ENCODE peak calls at places on chromosomes 1 and 21, in nine cellular contexts. L is pancreas, K is neural progenitor cell, O is cardiac muscle cell, V is K562, M is stomach, Q is ovary, X is glutamatergic neuron, F is MM.1S. H is an unnamed sample.

GRCh38 chr21:38646213-38646837 is 148.0 kb upstream of the ERG start:
- DNase-seq in L (no peak), K (no peak), O (no peak), V (no peak), M (no peak), Q (no peak), X (no peak), F (no peak), H (no peak)

GRCh38 chr21:42760977-42761751 is 107.7 kb downstream of the PDE9A start:
- DNase-seq in L (no peak), K (no peak), O (no peak), V (no peak), M (no peak), Q (no peak), X (peak), F (no peak), H (no peak)

GRCh38 chr1:157095091-157095490 is 4.5 kb downstream of the ETV3L start:
- DNase-seq in L (no peak), K (no peak), O (no peak), V (no peak), M (no peak), Q (no peak), X (no peak), F (no peak), H (no peak)

GRCh38 chr1:233597489-233597901 is 16.4 kb upstream of the KCNK1 start:
- DNase-seq in L (no peak), K (no peak), O (no peak), V (no peak), M (no peak), Q (no peak), X (no peak), F (no peak), H (no peak)

GRCh38 chr1:3000214-3000613 is 21.1 kb upstream of the ACTRT2 start:
- DNase-seq in L (no peak), K (no peak), O (no peak), V (no peak), M (no peak), Q (no peak), X (no peak), F (no peak), H (no peak)

GRCh38 chr1:94396356-94396755 is 21.8 kb upstream of the ABCD3 start:
- DNase-seq in L (no peak), K (peak), O (peak), V (peak), M (no peak), Q (no peak), X (peak), F (no peak), H (no peak)

GRCh38 chr1:191575180-191575579 is 583.1 kb upstream of the RGS18 start:
- DNase-seq in L (no peak), K (no peak), O (no peak), V (no peak), M (no peak), Q (no peak), X (no peak), F (no peak), H (no peak)

GRCh38 chr1:61370908-61371279 is 288.5 kb downstream of the NFIA start:
- DNase-seq in L (no peak), K (no peak), O (no peak), V (no peak), M (no peak), Q (no peak), X (no peak), F (no peak), H (no peak)

GRCh38 chr1:204859885-204860284 is 10.8 kb upstream of the NFASC start:
- DNase-seq in L (no peak), K (no peak), O (no peak), V (peak), M (no peak), Q (no peak), X (no peak), F (no peak), H (no peak)

GRCh38 chr1:203228670-203229069 is 803 bp downstream of the CHIT1 start:
- DNase-seq in L (no peak), K (no peak), O (no peak), V (no peak), M (no peak), Q (no peak), X (no peak), F (peak), H (no peak)

GRCh38 chr1:4653796-4654715 is at the start of gene AJAP1:
- DNase-seq in L (no peak), K (peak), O (no peak), V (no peak), M (no peak), Q (peak), X (peak), F (no peak), H (no peak)

GRCh38 chr1:4657244-4657789 is 2.9 kb downstream of the AJAP1 start:
- DNase-seq in L (no peak), K (no peak), O (no peak), V (no peak), M (no peak), Q (no peak), X (no peak), F (no peak), H (no peak)

GRCh38 chr1:4654764-4655673 is 610 bp downstream of the AJAP1 start:
- DNase-seq in L (no peak), K (peak), O (peak), V (no peak), M (no peak), Q (peak), X (peak), F (no peak), H (peak)

GRCh38 chr1:4656533-4657140 is 2.2 kb downstream of the AJAP1 start:
- DNase-seq in L (no peak), K (no peak), O (no peak), V (no peak), M (no peak), Q (peak), X (no peak), F (no peak), H (peak)

DNA sequence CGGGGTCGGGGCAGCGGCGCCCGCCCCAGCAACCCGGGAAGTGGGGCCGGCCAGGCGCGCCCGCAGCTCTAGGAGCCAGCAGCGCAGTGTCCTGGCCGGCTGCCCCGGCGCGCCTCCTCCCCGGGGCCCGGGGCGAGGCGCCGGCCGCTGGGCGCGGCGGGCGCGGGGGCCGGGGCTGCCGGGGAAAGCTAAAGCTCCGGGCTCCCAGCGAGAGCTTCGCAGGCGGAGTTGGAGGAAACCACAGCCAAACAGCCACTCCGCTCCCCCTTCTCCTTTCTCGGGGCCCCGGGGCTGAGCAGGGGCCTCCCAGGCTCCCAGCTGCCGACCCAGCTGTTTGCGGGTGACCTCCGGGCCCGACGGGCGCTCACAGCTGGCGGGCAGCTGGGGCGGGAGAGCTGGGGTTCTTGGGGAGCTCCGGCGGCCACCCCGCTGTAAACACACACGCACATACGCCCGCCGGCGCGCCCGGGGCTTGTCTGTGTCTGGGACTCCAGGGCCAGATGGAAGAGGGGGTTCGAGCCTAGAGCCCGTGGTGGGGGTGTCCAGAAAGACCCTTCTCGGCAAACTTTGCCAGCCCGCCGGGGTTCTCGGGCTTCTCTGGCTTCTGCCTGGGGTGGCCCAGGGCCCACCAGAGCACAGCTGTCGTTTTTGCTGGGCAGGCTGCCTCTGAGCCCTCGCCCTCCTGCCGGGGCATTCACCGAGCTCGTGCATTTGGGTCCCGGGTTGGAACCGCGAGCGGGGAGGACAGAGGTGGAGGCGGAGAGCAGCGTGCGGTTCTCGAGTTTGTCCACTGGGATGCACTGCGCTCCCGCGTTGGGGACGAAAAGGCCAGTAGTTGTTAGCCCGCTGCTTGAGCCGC is 1.5 kb downstream of the AJAP1 start:
- DNase-seq in L (peak), K (peak), O (peak), V (peak), M (no peak), Q (peak), X (peak), F (no peak), H (peak)
- TF ChIP-seq CTCF in L (peak), K (peak), O (peak), V (peak), M (no peak), Q (peak), X (peak), F (peak), H (peak)

DNA sequence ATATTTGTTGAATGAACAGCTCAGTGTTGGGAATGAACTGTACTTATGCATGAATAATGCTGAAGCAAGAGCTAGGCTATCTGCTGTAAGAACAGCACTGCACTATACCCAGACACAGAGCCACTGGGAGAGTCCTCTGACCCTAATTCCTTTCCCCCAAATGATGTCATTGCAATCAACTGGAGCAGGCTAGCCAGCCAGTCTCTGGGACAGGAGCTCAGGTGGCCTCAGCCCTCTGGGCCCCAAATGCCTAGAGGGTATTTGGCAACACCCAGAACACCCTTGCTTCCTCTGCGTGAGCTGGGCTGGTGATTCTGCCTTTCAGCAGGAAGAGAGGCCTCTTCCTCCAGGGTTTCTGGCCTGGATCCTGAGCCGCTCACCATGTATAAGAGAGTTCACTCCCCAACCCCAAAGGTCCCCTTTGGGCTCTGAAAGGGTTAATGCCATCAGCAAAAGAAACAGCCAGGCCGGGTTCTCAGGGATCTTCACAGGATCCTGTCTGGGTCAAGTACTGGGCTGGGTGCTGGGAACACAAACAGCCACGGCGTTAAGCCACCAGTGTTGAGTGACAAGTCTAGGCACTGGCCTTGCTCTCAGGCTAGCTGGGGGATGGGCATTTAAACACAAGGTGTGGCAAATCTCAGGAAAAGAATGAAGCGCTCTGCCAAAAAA is 3.7 kb upstream of the PADI4 start:
- DNase-seq in L (no peak), K (no peak), O (peak), V (no peak), M (no peak), Q (no peak), X (peak), F (no peak), H (no peak)
- TF ChIP-seq CTCF in L (no peak), K (no peak), O (no peak), V (no peak), M (no peak), Q (no peak), X (no peak), F (no peak), H (no peak)

DNA sequence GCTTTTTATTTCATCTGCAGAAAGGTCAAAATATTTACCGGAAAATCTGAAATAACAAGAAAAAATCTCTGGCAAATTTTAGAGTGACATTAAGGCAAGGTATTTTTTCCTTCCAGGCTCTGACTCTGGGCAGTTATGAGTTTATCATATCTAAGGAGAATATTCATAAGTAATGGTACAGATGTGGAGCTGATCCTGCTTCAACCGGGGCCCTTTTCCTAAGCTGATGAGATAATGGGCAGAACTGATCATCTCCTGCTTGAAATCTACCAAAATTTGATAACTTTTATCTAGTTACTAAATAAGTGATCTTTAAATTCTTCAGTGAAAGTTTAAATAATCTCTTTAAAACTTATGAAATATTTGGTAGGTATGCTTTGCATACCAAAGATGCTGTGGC is 211.6 kb downstream of the COL11A1 start:
- DNase-seq in L (no peak), K (no peak), O (no peak), V (no peak), M (no peak), Q (no peak), X (no peak), F (no peak), H (no peak)
- TF ChIP-seq CTCF in L (no peak), K (no peak), O (no peak), V (no peak), M (no peak), Q (no peak), X (no peak), F (no peak), H (no peak)

DNA sequence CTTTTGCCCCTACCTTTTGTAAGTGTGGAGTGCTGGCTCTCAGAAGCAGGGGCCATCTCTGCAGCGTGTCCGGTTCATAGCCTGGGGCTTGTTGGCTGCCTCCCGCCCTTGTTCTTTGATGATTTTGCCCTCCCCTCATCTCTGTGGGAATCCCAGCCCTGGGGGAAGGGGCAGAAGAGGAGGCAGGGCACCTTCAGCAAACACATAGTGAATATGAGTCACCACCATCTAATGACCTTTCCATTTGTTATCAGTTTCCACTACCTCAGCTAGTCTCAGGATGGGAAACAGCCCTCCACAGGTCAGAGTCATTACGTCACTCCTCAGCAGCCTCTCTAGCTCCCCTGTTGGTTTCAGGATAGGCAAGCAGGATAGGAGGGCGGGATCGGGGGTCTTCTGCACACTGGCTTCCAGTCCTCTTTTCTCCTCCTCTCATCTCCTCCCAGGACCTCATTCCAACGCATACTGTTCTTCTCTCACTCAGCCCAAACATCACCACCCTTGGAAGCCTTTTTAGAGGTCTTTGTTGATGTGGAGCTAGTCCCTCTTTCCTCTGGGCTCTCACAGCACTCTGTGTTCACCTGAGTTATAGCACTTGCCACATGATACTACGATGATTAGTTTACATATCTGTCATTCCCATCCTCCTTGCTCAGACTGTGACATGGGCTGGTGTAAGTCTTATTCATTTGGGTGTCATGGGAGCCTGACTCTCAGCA is 15.8 kb downstream of the GADD45A start:
- DNase-seq in L (no peak), K (peak), O (peak), V (peak), M (no peak), Q (no peak), X (peak), F (no peak), H (no peak)
- TF ChIP-seq CTCF in L (no peak), K (peak), O (peak), V (peak), M (no peak), Q (no peak), X (no peak), F (no peak), H (peak)

GRCh38 chr1:19644422-19644760 is 280 bp downstream of the NBL1 start:
- DNase-seq in L (no peak), K (peak), O (peak), V (peak), M (no peak), Q (no peak), X (no peak), F (no peak), H (peak)

GRCh38 chr1:19640363-19641316 is 3.5 kb upstream of the NBL1 start:
- DNase-seq in L (peak), K (peak), O (no peak), V (no peak), M (peak), Q (no peak), X (no peak), F (no peak), H (no peak)

GRCh38 chr1:19644761-19645543 is 841 bp downstream of the NBL1 start:
- DNase-seq in L (no peak), K (peak), O (peak), V (peak), M (peak), Q (peak), X (peak), F (no peak), H (peak)

GRCh38 chr1:19643602-19644419 is at the start of gene NBL1:
- DNase-seq in L (peak), K (peak), O (peak), V (peak), M (peak), Q (peak), X (peak), F (no peak), H (peak)

GRCh38 chr1:19643113-19643512 is 998 bp upstream of the NBL1 start:
- DNase-seq in L (no peak), K (no peak), O (no peak), V (no peak), M (peak), Q (no peak), X (no peak), F (no peak), H (no peak)
- TF ChIP-seq CTCF in L (no peak), K (no peak), O (no peak), V (no peak), M (no peak), Q (no peak), X (no peak), F (no peak), H (no peak)

DNA sequence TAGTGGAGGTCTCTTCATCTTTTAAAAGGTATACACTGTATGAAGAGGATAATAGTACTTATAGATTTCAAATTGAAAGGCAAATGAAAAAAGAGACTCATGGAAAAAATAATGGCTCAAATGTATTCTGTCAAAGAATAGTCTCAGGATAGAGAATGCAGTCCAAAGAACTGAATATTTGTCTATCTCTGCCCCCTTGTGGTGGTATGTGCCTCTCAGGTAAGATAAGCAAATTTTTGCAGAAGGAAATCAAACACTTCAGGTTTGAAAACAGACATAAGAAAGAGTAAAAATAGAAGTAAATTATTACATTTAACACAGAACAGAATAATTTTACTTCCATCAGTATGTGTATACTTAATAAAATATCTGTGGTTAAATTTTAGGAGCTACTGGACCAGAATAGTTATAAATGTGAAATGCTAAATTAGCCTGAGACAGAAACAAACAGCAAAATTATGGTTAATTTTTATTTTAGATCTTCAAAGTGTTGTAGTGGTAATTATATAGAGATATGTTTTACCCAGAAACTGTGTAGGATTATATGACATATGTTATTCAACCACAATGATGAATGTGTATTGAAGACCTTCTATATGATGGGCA is 164.4 kb upstream of the PALMD start:
- DNase-seq in L (peak), K (peak), O (peak), V (peak), M (no peak), Q (no peak), X (no peak), F (peak), H (peak)
- TF ChIP-seq CTCF in L (peak), K (peak), O (peak), V (peak), M (no peak), Q (peak), X (peak), F (peak), H (peak)

DNA sequence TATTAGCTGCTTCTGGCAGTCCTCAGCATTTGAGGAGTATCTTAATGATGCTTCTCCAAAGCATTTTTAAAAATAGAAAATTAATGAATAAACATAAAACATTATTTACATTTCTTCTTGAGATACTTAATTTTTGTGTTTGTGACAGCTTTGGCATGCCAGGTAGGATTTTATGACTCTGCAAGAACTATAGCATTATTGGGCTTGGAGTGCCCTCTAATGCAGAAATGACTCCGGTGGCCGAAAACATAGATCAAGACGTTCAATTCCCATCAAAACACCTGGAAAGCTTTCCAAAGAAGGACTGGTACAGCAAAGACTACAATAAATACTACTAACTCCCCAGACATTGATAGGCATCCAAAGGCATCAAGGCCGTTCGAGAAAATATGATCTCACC is 366.4 kb upstream of the CXADR start:
- DNase-seq in L (no peak), K (no peak), O (no peak), V (no peak), M (no peak), Q (no peak), X (no peak), F (no peak), H (no peak)
- TF ChIP-seq CTCF in L (no peak), K (peak), O (no peak), V (no peak), M (no peak), Q (no peak), X (no peak), F (no peak), H (no peak)

GRCh38 chr1:85602536-85602935 is 22.0 kb downstream of the CCN1 start:
- DNase-seq in L (no peak), K (no peak), O (no peak), V (no peak), M (no peak), Q (no peak), X (no peak), F (no peak), H (no peak)
- TF ChIP-seq CTCF in L (no peak), K (no peak), O (no peak), V (peak), M (no peak), Q (no peak), X (no peak), F (no peak), H (no peak)